ENCODE peak calls at places on chromosomes 3 and 15, in four cellular contexts. G is fibroblast of lung; E is heart right ventricle; P is CD8-positive, alpha-beta memory T cell. B is an unnamed sample.
A peak's percentile ranks its signal among the peaks of the same experiment; 100 is the strongest.

GRCh38 chr15:98826658-98827057 is 178.3 kb downstream of the IGF1R start:
- DNase-seq in G (no peak), E (no peak), P (no peak), B (no peak)

GRCh38 chr15:94314639-94315038 is 83.3 kb downstream of the MCTP2 start:
- DNase-seq in G (no peak), E (no peak), P (no peak), B (no peak)

GRCh38 chr3:23873941-23874340 is 42.8 kb downstream of the NKIRAS1 start:
- DNase-seq in G (peak; percentile 15), E (no peak), P (no peak), B (no peak)

GRCh38 chr15:44250566-44250965 is 38.0 kb upstream of the GOLM2 start:
- DNase-seq in G (no peak), E (no peak), P (no peak), B (no peak)

GRCh38 chr3:13377021-13377420 is 43.1 kb downstream of the NUP210 start:
- DNase-seq in G (no peak), E (no peak), P (no peak), B (no peak)

GRCh38 chr3:101935081-101935480 is 85.8 kb downstream of the NFKBIZ start:
- DNase-seq in G (no peak), E (no peak), P (no peak), B (no peak)

GRCh38 chr3:164250923-164251322 is 827.4 kb downstream of the SI start:
- DNase-seq in G (no peak), E (no peak), P (no peak), B (no peak)

GRCh38 chr3:46578973-46579755 is 13.1 kb upstream of the LRRC2 start:
- DNase-seq in G (no peak), E (no peak), P (no peak), B (no peak)

GRCh38 chr3:169085827-169086226 is 577.7 kb downstream of the MECOM start:
- DNase-seq in G (peak; percentile 97), E (no peak), P (no peak), B (no peak)

GRCh38 chr3:43153189-43154083 is 47.6 kb upstream of the POMGNT2 start:
- DNase-seq in G (peak; percentile 72), E (peak; percentile 53), P (no peak), B (peak; percentile 28)

GRCh38 chr15:72825831-72826230 is 42.3 kb upstream of the ADPGK start:
- DNase-seq in G (no peak), E (no peak), P (no peak), B (no peak)

GRCh38 chr15:75720297-75720696 is 7.6 kb upstream of the CSPG4 start:
- DNase-seq in G (no peak), E (no peak), P (no peak), B (no peak)

GRCh38 chr15:33735637-33736247 is 232.6 kb upstream of the CHRM5 start:
- DNase-seq in G (peak; percentile 39), E (no peak), P (no peak), B (no peak)

GRCh38 chr15:86163771-86164170 is 84.1 kb downstream of the AGBL1 start:
- DNase-seq in G (peak; percentile 28), E (no peak), P (no peak), B (no peak)

GRCh38 chr3:128198313-128198712 is 45.0 kb downstream of the EEFSEC start:
- DNase-seq in G (no peak), E (no peak), P (no peak), B (no peak)

GRCh38 chr3:50154840-50155490 is at the start of gene SEMA3F:
- DNase-seq in G (peak; percentile 73), E (peak; percentile 70), P (peak; percentile 61), B (no peak)

GRCh38 chr3:171446801-171447578 is 13.2 kb downstream of the TNIK start:
- DNase-seq in G (peak; percentile 91), E (no peak), P (no peak), B (no peak)

GRCh38 chr3:37498126-37499039 is 324.0 kb upstream of the LRRFIP2 start:
- DNase-seq in G (no peak), E (peak; percentile 36), P (no peak), B (no peak)

GRCh38 chr3:33433843-33434242 is 6.4 kb downstream of the UBP1 start:
- DNase-seq in G (peak; percentile 58), E (no peak), P (no peak), B (no peak)

GRCh38 chr3:52280046-52280445 is 1.6 kb upstream of the WDR82 start:
- DNase-seq in G (peak; percentile 59), E (no peak), P (no peak), B (no peak)

GRCh38 chr3:52873433-52874159 is 23.8 kb downstream of the STIMATE start:
- DNase-seq in G (peak; percentile 86), E (no peak), P (no peak), B (no peak)

GRCh38 chr15:88764448-88764847 is 38.8 kb upstream of the ACAN start:
- DNase-seq in G (no peak), E (no peak), P (no peak), B (no peak)

GRCh38 chr15:88765212-88765611 is 38.0 kb upstream of the ACAN start:
- DNase-seq in G (no peak), E (no peak), P (no peak), B (no peak)

DNA sequence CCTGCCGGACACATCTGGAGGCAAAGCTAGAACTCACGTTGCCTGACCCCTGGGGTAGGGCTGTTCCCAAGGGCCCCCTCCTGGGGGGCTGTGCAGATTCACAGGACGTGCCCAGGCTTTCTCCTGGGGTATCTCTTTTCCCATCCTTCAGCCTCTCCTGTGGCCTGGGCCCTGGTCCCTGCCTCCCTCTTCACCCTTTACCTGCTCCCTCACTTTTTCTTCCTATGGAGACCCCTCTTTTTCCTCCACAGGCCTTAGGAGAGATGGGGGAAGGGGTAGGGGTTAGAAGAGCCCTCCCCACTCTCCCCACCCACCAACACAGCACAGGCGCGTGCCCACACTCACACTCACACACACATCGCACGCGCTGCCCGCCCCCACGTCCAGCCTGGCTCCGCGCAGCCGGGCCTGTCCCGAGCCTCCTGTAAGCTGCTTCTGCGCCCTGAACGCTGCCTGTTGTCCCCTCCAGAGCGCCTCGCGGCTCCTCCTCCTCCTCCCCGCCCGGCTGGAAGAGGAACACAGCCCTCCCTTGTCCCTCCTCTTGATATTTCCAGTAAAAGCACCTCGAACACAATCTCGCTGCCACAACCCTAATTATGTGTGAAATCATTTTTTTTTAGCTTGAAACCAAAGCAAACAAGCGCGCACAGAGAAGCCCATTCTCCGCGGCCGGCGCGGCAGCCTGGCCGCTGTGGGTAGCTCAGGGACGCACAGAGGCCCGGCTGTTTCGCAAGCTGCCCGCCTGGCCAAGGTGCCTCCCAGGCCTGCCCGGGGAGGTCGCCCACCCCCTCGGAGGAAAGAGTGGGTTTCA is 33.9 kb upstream of the ACAN start:
- DNase-seq in G (peak; percentile 32), E (no peak), P (no peak), B (no peak)
- H3K4me3 ChIP-seq in G (peak overlapping the region; percentile 32), E (no peak overlapping the region), P (no peak overlapping the region), B (no peak overlapping the region)

GRCh38 chr15:62896969-62897486 is 145.5 kb upstream of the TPM1 start:
- DNase-seq in G (peak; percentile 99), E (peak; percentile 89), P (no peak), B (peak; percentile 92)
- H3K4me3 ChIP-seq in G (no peak overlapping the region), E (no peak overlapping the region), P (no peak overlapping the region), B (no peak overlapping the region)

DNA sequence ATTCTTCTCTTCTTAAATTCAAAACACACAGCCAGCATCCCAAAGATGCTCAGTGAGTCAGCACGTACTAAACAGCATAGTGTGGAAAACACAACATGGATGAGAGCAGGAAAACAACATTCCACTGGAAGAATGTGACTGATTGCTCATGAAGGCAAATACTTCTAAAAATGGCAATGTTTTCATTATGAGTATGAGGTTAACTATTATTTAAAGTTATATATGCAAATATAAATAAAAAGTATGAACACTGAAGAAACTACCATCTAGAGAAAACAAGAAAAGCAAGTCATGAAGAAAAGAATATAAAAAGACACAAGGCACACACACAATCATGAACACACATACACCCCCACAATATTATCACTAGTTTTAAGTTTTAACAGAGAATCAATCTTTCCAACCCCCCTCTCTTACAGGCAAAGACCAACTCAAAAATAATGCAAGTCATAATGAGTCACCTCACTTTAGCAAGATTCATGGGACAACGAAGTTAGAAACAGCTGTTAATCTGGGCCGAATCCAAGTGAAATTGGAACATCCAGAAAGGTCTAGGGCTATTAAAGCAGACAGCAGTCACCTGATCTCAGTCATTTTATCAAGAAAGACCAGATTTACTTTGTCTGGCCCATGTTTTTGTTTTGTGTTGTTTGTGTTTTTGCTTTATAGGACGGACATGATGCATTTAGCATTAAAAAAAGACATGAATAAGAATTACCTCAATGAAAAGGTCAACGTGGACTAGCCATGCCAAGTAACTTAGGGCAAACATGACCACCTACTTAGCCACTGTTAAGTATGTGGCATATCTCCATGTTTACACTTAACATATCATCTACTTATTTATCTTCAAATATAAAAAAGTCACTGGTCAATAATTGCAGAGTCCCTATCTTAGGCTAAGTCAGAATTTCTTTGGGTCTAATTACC is 18.1 kb downstream of the GBE1 start:
- DNase-seq in G (peak; percentile 97), E (no peak), P (no peak), B (no peak)
- H3K4me3 ChIP-seq in G (no peak overlapping the region), E (no peak overlapping the region), P (no peak overlapping the region), B (no peak overlapping the region)

DNA sequence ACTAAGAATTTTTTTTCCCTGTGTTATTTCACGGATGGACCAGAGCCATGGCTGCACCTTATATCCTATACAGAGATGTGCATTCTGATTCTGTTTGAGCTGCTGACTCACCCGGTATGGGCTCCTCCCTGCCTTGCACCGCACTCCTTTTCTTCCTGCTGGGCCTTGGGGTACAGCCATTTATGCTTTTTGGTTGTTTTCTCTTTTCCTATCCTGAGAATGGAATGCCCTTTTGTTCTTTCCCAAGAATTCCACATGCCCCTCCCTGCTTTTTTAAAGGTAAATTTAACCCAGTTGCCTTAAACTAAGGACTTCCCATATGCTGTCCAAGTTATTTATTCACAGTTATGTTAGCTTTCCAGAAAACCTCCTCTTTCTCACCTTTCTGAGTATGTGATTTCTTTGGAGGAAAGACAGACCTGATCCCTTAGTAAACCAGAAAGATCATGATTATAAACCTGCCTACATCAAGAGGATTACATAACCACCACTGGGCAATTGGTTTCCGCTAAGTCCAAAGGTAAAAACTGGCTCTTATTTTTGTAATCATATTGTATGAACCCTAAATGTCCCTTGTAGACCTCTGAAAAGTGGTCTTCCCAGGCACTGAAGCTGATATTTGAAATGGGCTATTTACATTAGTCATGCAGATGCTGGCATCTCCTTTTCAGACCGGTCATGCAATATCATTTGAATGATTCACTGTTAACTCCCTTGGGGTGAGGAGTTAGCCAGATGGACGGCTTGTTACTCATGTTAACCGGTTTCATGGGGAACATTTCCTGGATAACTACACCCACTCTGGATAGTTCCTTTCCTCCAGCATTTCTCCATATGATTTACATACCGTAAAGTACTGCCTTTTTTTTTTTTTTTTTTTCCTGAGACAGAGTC is 45.5 kb downstream of the TMOD3 start:
- DNase-seq in G (peak; percentile 98), E (no peak), P (no peak), B (no peak)
- H3K4me3 ChIP-seq in G (no peak overlapping the region), E (no peak overlapping the region), P (no peak overlapping the region), B (no peak overlapping the region)

GRCh38 chr3:125165948-125166553 is 46.5 kb downstream of the SLC12A8 start:
- DNase-seq in G (no peak), E (no peak), P (no peak), B (no peak)
- H3K4me3 ChIP-seq in G (no peak overlapping the region), E (no peak overlapping the region), P (no peak overlapping the region), B (no peak overlapping the region)

DNA sequence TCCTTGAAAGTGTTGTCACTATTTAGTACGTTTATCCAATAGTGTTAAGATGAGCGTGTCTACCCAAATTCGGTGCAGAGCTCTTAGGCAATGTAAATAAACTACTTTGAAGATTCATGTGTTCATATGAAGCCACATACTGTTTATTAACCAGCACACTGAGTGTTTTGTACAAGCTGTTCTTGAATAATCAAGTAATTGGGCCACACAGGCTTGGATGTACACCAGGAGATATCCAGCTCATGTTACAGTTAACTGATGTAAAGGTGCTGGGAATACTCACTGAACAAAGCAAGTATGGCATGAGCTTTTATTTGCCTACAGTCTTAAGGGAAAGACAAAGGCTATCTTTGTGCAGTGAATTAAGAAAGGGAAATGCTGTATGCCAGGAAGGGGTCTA is 632 bp upstream of the DHX36 start:
- DNase-seq in G (peak; percentile 2), E (no peak), P (no peak), B (no peak)
- H3K4me3 ChIP-seq in G (peak overlapping the region; percentile 78), E (peak overlapping the region; percentile 66), P (peak overlapping the region; percentile 94), B (no peak overlapping the region)

B was measured in pancreas.